ENCODE peak calls at places on chromosomes 5 and 9, in five cellular contexts. L is AG08396, Q is GM06990, E is bronchial epithelial cell, V is glutamatergic neuron. T is an unnamed sample.

GRCh38 chr5:9170026-9170425 is 375.8 kb downstream of the SEMA5A start:
- DNase-seq in E (peak), Q (no peak), L (no peak), V (no peak), T (no peak)

GRCh38 chr5:143133721-143134120 is 269.8 kb downstream of the NR3C1 start:
- DNase-seq in Q (no peak), V (no peak), E (no peak), L (no peak), T (no peak)

GRCh38 chr5:147403659-147404640 is 105.9 kb downstream of the DPYSL3 start:
- DNase-seq in E (peak), Q (peak), L (peak), V (no peak), T (no peak)

GRCh38 chr9:95381243-95381642 is 63.7 kb upstream of the FANCC start:
- DNase-seq in E (no peak), Q (no peak), V (no peak), L (no peak), T (no peak)

GRCh38 chr5:146745937-146746577 is 132.5 kb downstream of the PPP2R2B start:
- DNase-seq in V (no peak), L (no peak), E (no peak), Q (no peak), T (no peak)

GRCh38 chr5:147558826-147559225 is 49.0 kb upstream of the DPYSL3 start:
- DNase-seq in V (peak), Q (no peak), E (peak), L (peak), T (peak)

GRCh38 chr5:14240366-14240765 is 97.2 kb downstream of the TRIO start:
- DNase-seq in E (no peak), V (no peak), Q (no peak), L (no peak), T (no peak)

GRCh38 chr5:179345429-179346321 is at the start of gene ADAMTS2:
- DNase-seq in V (peak), L (peak), E (no peak), Q (no peak), T (peak)

GRCh38 chr5:11050596-11051304 is 289.7 kb upstream of the DAP start:
- DNase-seq in V (no peak), L (no peak), Q (no peak), E (peak), T (no peak)

GRCh38 chr9:8287970-8288369 is 488.4 kb upstream of the DMAC1 start:
- DNase-seq in Q (no peak), E (no peak), L (no peak), V (no peak), T (no peak)

GRCh38 chr5:91332267-91333044 is 50.7 kb downstream of the ARRDC3 start:
- DNase-seq in V (no peak), E (peak), Q (no peak), L (peak), T (no peak)

GRCh38 chr5:61344187-61344944 is 12.3 kb downstream of the ZSWIM6 start:
- DNase-seq in L (no peak), E (no peak), V (no peak), Q (no peak), T (peak)

GRCh38 chr5:180047667-180048066 is 23.9 kb downstream of the RNF130 start:
- DNase-seq in Q (no peak), E (no peak), L (no peak), V (no peak), T (peak)

GRCh38 chr5:151721812-151722391 is 35.2 kb upstream of the SPARC start:
- DNase-seq in E (peak), L (no peak), V (no peak), Q (no peak), T (no peak)

GRCh38 chr9:133585481-133586367 is 23.5 kb downstream of the FAM163B start:
- DNase-seq in E (no peak), V (peak), L (no peak), Q (no peak), T (no peak)

GRCh38 chr5:10471672-10472071 is 30.0 kb downstream of the ROPN1L start:
- DNase-seq in V (no peak), Q (no peak), E (no peak), L (peak), T (no peak)

GRCh38 chr9:131274674-131275331 is 1.5 kb downstream of the FAM78A start:
- DNase-seq in Q (peak), E (no peak), V (no peak), L (no peak), T (peak)